ENCODE peak calls at places on chromosomes 13 and 19, in four cellular contexts. Z, J, N and E are unnamed samples.

GRCh38 chr13:100234524-100235136 is 145.7 kb downstream of the PCCA start:
- DNase-seq in Z (no peak), J (no peak), N (no peak), E (no peak)

GRCh38 chr13:59111711-59112110 is 1052.0 kb downstream of the DIAPH3 start:
- DNase-seq in Z (no peak), J (no peak), N (no peak), E (no peak)

GRCh38 chr13:102400619-102401125 is 1.2 kb downstream of the FGF14 start:
- DNase-seq in N (peak; percentile 64), J (peak; percentile 1), Z (peak; percentile 23), E (peak; percentile 11)

GRCh38 chr19:1859319-1859718 is 4.1 kb downstream of the KLF16 start:
- DNase-seq in Z (no peak), N (no peak), J (no peak), E (no peak)

GRCh38 chr19:58033741-58034475 is at the start of gene ZSCAN1:
- DNase-seq in Z (peak; percentile 22), N (no peak), J (peak; percentile 21), E (peak; percentile 11)

GRCh38 chr19:35549174-35549788 is 3.9 kb downstream of the TMEM147 start:
- DNase-seq in Z (peak; percentile 42), J (peak; percentile 57), N (no peak), E (peak; percentile 58)

GRCh38 chr19:41936416-41936850 is 8.2 kb upstream of the ERFL start:
- DNase-seq in Z (peak; percentile 55), J (peak; percentile 71), N (no peak), E (peak; percentile 33)

GRCh38 chr13:112532837-112533745 is 54.9 kb downstream of the TUBGCP3 start:
- DNase-seq in Z (no peak), N (no peak), J (peak; percentile 11), E (no peak)

GRCh38 chr13:98977568-98978270 is at the start of gene DOCK9:
- DNase-seq in N (peak; percentile 69), Z (no peak), J (no peak), E (peak; percentile 76)

GRCh38 chr19:49847731-49848696 is 2.9 kb upstream of the PTOV1 start:
- DNase-seq in Z (peak; percentile 87), J (no peak), N (no peak), E (peak; percentile 81)

GRCh38 chr19:11821474-11821873 is 7.4 kb downstream of the ZNF440 start:
- DNase-seq in J (no peak), Z (peak; percentile 21), N (no peak), E (no peak)

GRCh38 chr19:41897181-41897580 is 14.2 kb downstream of the ARHGEF1 start:
- DNase-seq in Z (no peak), N (no peak), J (no peak), E (no peak)

GRCh38 chr19:35144600-35145436 is 1.8 kb downstream of the FXYD7 start:
- DNase-seq in J (peak; percentile 31), Z (peak; percentile 61), N (no peak), E (peak; percentile 66)

GRCh38 chr13:50552424-50552966 is 291.0 kb downstream of the DLEU7 start:
- DNase-seq in N (no peak), Z (no peak), J (no peak), E (no peak)

GRCh38 chr19:32519023-32519422 is 62.0 kb upstream of the PDCD5 start:
- DNase-seq in Z (no peak), J (peak; percentile 29), N (no peak), E (no peak)

GRCh38 chr19:36489920-36490415 is 607 bp upstream of the ZNF566 start:
- DNase-seq in N (no peak), J (peak; percentile 81), Z (no peak), E (no peak)

GRCh38 chr19:56291857-56292256 is 19.3 kb downstream of the EDDM13 start:
- DNase-seq in N (no peak), Z (no peak), J (no peak), E (peak; percentile 33)

GRCh38 chr19:28710278-28710677 is 502.7 kb downstream of the UQCRFS1 start:
- DNase-seq in J (peak; percentile 29), Z (peak; percentile 61), N (no peak), E (peak; percentile 52)

GRCh38 chr19:58059003-58059671 is at the start of gene ZNF135:
- DNase-seq in Z (peak; percentile 51), J (peak; percentile 41), N (peak; percentile 83), E (peak; percentile 6)

GRCh38 chr13:24215007-24215633 is 54.6 kb downstream of the SPATA13 start:
- DNase-seq in J (no peak), Z (no peak), N (no peak), E (no peak)

GRCh38 chr13:21749410-21749809 is 78.5 kb downstream of the FGF9 start:
- DNase-seq in N (no peak), J (no peak), Z (peak; percentile 74), E (peak; percentile 64)

GRCh38 chr13:80010846-80011245 is 330.1 kb downstream of the SPRY2 start:
- DNase-seq in J (no peak), Z (no peak), N (no peak), E (no peak)

GRCh38 chr19:18832331-18833140 is 777 bp downstream of the UPF1 start:
- DNase-seq in N (no peak), J (no peak), Z (no peak), E (peak; percentile 23)

GRCh38 chr19:36246006-36246391 is 31.1 kb downstream of the ZNF146 start:
- DNase-seq in Z (no peak), J (no peak), N (no peak), E (peak; percentile 19)

GRCh38 chr13:21663197-21663596 is 7.7 kb upstream of the FGF9 start:
- DNase-seq in N (no peak), J (no peak), Z (peak; percentile 73), E (peak; percentile 63)

GRCh38 chr19:43316591-43317319 is 36.7 kb upstream of the CD177 start:
- DNase-seq in J (no peak), N (no peak), Z (peak; percentile 28), E (no peak)

GRCh38 chr19:11337080-11337479 is 2.4 kb downstream of the RAB3D start:
- DNase-seq in Z (no peak), J (no peak), N (no peak), E (no peak)

GRCh38 chr19:10858204-10858828 is 10.1 kb downstream of the C19orf38 start:
- DNase-seq in J (peak; percentile 26), Z (no peak), N (no peak), E (no peak)

GRCh38 chr13:97659602-97660001 is 225.6 kb downstream of the RAP2A start:
- DNase-seq in J (no peak), Z (no peak), N (no peak), E (no peak)

GRCh38 chr13:26719356-26719945 is 41.1 kb downstream of the GPR12 start:
- DNase-seq in J (no peak), N (no peak), Z (no peak), E (no peak)

GRCh38 chr13:26926371-26926770 is 165.8 kb upstream of the GPR12 start:
- DNase-seq in Z (no peak), N (no peak), J (no peak), E (no peak)

GRCh38 chr13:45500492-45501174 is 35.9 kb downstream of the COG3 start:
- DNase-seq in J (no peak), Z (peak; percentile 71), N (no peak), E (peak; percentile 96)

GRCh38 chr19:7910321-7911161 is 4.1 kb upstream of the TGFBR3L start:
- DNase-seq in N (peak; percentile 64), J (no peak), Z (no peak), E (no peak)

GRCh38 chr13:30179547-30180256 is 127.6 kb downstream of the KATNAL1 start:
- DNase-seq in N (no peak), Z (no peak), J (no peak), E (no peak)

DNA sequence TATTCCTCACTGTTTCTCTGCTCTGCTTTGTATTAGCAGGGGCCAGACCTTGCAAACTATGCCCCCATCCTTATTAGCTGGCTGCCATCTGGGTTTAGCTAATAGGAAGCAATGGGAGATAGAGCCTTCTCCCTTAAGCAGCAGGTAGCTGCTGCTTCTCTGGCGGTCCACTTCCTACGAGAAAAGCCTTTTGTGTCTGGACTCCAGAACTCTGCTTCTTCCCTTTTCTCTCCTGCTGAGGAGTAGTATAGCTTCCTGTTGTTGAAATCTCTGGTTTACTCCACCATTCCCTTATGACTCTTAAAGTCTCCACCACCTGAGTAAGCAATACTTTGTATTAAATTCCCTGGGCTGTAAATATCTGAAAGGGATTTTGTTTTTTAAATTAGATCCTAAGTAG is 147.1 kb downstream of the DNAJC15 start:
- DNase-seq in N (no peak), Z (no peak), J (no peak), E (no peak)
- H3K4me3 ChIP-seq in N (no peak overlapping the region), Z (no peak overlapping the region), J (no peak overlapping the region), E (no peak overlapping the region)

DNA sequence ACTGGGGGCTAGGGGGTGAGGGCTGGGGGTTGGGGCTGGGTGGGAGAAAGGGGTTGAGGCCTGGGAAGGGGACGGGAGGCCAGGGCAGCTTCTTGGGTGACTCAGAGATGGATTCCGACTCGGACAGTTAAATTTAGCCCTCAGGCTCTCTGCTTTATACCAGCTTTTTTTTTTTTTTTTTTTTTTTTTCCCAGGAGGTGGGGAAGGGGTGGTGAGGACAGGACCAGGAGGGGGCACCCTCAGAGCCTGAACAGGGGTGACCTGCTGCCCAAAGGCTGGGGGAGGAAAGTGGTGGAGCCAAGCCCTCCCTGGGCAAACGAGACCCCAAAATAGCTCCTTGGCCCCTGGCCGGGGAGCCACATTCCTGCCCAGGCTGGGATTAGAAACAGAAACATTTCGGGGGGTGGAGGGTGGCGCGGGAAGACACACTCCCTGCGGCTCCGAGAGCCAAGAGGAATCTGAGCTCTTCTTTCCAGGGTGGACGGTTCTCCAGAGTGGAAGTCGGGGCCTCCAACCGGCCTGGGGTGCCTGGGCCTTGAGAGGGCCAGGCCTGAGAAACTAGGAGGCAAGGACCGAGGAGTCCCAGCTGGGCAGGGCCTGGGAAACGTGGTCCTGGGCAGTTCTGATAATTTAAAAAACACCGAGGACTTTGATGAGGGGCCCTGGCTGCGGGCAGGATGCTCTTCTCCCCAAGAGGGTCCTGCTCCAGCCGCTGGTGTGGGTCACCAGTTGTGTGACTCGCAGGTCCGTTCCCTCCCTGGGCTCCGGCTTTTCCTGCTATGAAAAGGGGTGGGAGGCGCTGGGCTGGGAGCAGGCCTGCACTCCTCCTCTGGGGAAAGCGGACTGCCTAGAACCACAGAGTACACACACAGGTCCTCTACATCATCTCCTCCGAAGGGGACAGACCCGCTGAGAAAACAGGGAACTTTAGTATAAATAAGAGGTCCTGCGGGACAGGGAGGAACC is 813 bp upstream of the DMPK start:
- DNase-seq in J (no peak), N (no peak), Z (no peak), E (peak; percentile 32)
- H3K4me3 ChIP-seq in J (no peak overlapping the region), N (peak overlapping the region; percentile 56), Z (no peak overlapping the region), E (no peak overlapping the region)

GRCh38 chr19:40054632-40055031 is 1.4 kb downstream of the ZNF780B start:
- DNase-seq in Z (no peak), J (no peak), N (no peak), E (no peak)
- H3K4me3 ChIP-seq in Z (no peak overlapping the region), J (peak overlapping the region; percentile 84), N (peak overlapping the region; percentile 61), E (no peak overlapping the region)

GRCh38 chr13:49538404-49538803 is 42.7 kb downstream of the PHF11 start:
- DNase-seq in J (no peak), N (no peak), Z (no peak), E (no peak)

GRCh38 chr13:49539313-49539712 is 43.6 kb downstream of the PHF11 start:
- DNase-seq in Z (no peak), J (no peak), N (no peak), E (no peak)

GRCh38 chr13:49543656-49544055 is 41.7 kb downstream of the RCBTB1 start:
- DNase-seq in J (no peak), Z (no peak), N (no peak), E (no peak)

GRCh38 chr13:49539746-49540145 is 44.0 kb downstream of the PHF11 start:
- DNase-seq in Z (no peak), J (no peak), N (no peak), E (no peak)

DNA sequence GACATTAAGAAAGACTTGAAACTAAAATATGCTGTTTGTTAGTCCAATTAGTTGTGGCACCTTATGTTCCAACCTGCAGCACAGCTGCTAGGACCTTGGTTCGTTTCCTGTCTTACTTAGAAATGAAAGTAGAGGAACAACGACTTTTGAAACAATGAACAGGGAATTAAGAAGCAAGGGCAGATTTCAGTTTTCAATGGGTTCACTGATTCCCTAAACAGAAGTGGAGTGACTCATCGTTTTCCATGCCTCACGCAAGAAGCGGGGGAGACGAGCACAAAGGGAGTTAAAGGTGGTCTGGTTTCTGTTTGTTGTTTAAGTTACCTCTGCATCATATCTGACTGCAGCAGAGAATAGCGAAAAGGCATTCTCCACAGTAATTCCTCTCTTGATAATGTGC is 44.8 kb downstream of the PHF11 start:
- DNase-seq in Z (no peak), N (no peak), J (no peak), E (no peak)
- H3K4me3 ChIP-seq in Z (no peak overlapping the region), N (peak overlapping the region; percentile 7), J (peak overlapping the region; percentile 13), E (no peak overlapping the region)